ENCODE peak calls at places on chromosomes 3 and 15, in ten cellular contexts. R is immature natural killer cell, N is progenitor cell of endocrine pancreas, D is neural progenitor cell, L is OCI-LY7, P is SJSA1, T is T-helper 1 cell, X is HTR-8/SVneo, Y is psoas muscle, H is mucosa of descending colon. B is an unnamed sample.

GRCh38 chr3:186915808-186916796 is 14.2 kb upstream of the ST6GAL1 start:
- DNase-seq in R (peak), N (no peak), D (no peak), L (no peak), P (no peak), T (no peak), X (no peak), Y (peak), H (no peak), B (no peak)

GRCh38 chr3:145849115-145849514 is 311.9 kb downstream of the PLOD2 start:
- DNase-seq in R (no peak), N (no peak), D (no peak), L (no peak), P (no peak), T (no peak), X (no peak), Y (no peak), H (no peak), B (no peak)

GRCh38 chr3:139355502-139355901 is 11.7 kb downstream of the MRPS22 start:
- DNase-seq in R (no peak), N (no peak), D (no peak), L (no peak), P (no peak), T (no peak), X (no peak), Y (no peak), H (no peak), B (no peak)

GRCh38 chr15:67065531-67066005 is at the start of gene SMAD3:
- DNase-seq in R (peak), N (peak), D (peak), L (peak), P (peak), T (peak), X (no peak), Y (peak), H (peak), B (peak)

GRCh38 chr3:98326494-98326893 is 27.2 kb upstream of the OR5K4 start:
- DNase-seq in R (no peak), N (no peak), D (no peak), L (no peak), P (no peak), T (no peak), X (no peak), Y (no peak), H (no peak), B (no peak)

GRCh38 chr3:37443363-37444035 is 269.1 kb upstream of the LRRFIP2 start:
- DNase-seq in R (no peak), N (no peak), D (no peak), L (no peak), P (no peak), T (no peak), X (no peak), Y (no peak), H (no peak), B (no peak)

GRCh38 chr15:44738340-44738984 is 2.1 kb downstream of the TRIM69 start:
- DNase-seq in R (peak), N (no peak), D (peak), L (peak), P (no peak), T (no peak), X (peak), Y (no peak), H (no peak), B (peak)

GRCh38 chr15:34331809-34332208 is 5.8 kb downstream of the SLC12A6 start:
- DNase-seq in R (peak), N (no peak), D (no peak), L (no peak), P (no peak), T (no peak), X (no peak), Y (no peak), H (no peak), B (peak)

GRCh38 chr15:101156509-101157159 is 95.2 kb downstream of the CHSY1 start:
- DNase-seq in R (no peak), N (no peak), D (no peak), L (peak), P (peak), T (no peak), X (no peak), Y (no peak), H (no peak), B (no peak)

GRCh38 chr3:66539466-66539989 is 38.7 kb upstream of the LRIG1 start:
- DNase-seq in R (no peak), N (no peak), D (no peak), L (no peak), P (no peak), T (no peak), X (no peak), Y (no peak), H (no peak), B (no peak)

GRCh38 chr3:7913283-7913682 is 588.3 kb upstream of the LMCD1 start:
- DNase-seq in R (no peak), N (no peak), D (no peak), L (no peak), P (no peak), T (no peak), X (no peak), Y (no peak), H (no peak), B (no peak)

GRCh38 chr15:63615935-63616334 is 18.7 kb downstream of the FBXL22 start:
- DNase-seq in R (no peak), N (no peak), D (no peak), L (no peak), P (no peak), T (no peak), X (no peak), Y (no peak), H (no peak), B (no peak)

GRCh38 chr15:42392309-42393024 is 33.2 kb downstream of the CAPN3 start:
- DNase-seq in R (no peak), N (no peak), D (no peak), L (no peak), P (no peak), T (no peak), X (no peak), Y (no peak), H (peak), B (no peak)

GRCh38 chr15:85865070-85865684 is 70.5 kb upstream of the KLHL25 start:
- DNase-seq in R (peak), N (peak), D (peak), L (peak), P (peak), T (no peak), X (peak), Y (peak), H (no peak), B (no peak)

GRCh38 chr3:16871915-16872842 is 12.6 kb upstream of the PLCL2 start:
- DNase-seq in R (no peak), N (no peak), D (no peak), L (no peak), P (no peak), T (no peak), X (no peak), Y (no peak), H (no peak), B (no peak)

GRCh38 chr15:54374184-54374947 is 396.1 kb downstream of the UNC13C start:
- DNase-seq in R (no peak), N (no peak), D (peak), L (no peak), P (no peak), T (no peak), X (no peak), Y (no peak), H (no peak), B (no peak)

GRCh38 chr3:160667452-160667851 is 9.5 kb upstream of the ARL14 start:
- DNase-seq in R (no peak), N (no peak), D (no peak), L (no peak), P (no peak), T (no peak), X (no peak), Y (no peak), H (no peak), B (no peak)

GRCh38 chr15:40344631-40345120 is 3.9 kb upstream of the CCDC9B start:
- DNase-seq in R (peak), N (no peak), D (peak), L (peak), P (peak), T (peak), X (peak), Y (peak), H (peak), B (peak)

GRCh38 chr3:29335438-29335837 is 54.6 kb downstream of the RBMS3 start:
- DNase-seq in R (no peak), N (no peak), D (peak), L (no peak), P (peak), T (no peak), X (peak), Y (peak), H (peak), B (no peak)

GRCh38 chr3:71339049-71339448 is 244.5 kb downstream of the FOXP1 start:
- DNase-seq in R (no peak), N (no peak), D (no peak), L (no peak), P (no peak), T (no peak), X (no peak), Y (no peak), H (no peak), B (no peak)

GRCh38 chr3:98734737-98735136 is 28.4 kb upstream of the ST3GAL6 start:
- DNase-seq in R (no peak), N (no peak), D (no peak), L (no peak), P (no peak), T (no peak), X (no peak), Y (no peak), H (no peak), B (no peak)

GRCh38 chr3:126531051-126531330 is 7.0 kb downstream of the CHST13 start:
- DNase-seq in R (no peak), N (no peak), D (no peak), L (no peak), P (no peak), T (no peak), X (no peak), Y (no peak), H (peak), B (no peak)

GRCh38 chr3:116337229-116337628 is 108.1 kb downstream of the LSAMP start:
- DNase-seq in R (no peak), N (no peak), D (no peak), L (no peak), P (no peak), T (no peak), X (no peak), Y (no peak), H (no peak), B (no peak)

GRCh38 chr3:100570811-100571210 is 38.6 kb upstream of the ADGRG7 start:
- DNase-seq in R (no peak), N (no peak), D (no peak), L (no peak), P (no peak), T (no peak), X (no peak), Y (no peak), H (no peak), B (no peak)

GRCh38 chr3:23389089-23389488 is 186.0 kb downstream of the UBE2E2 start:
- DNase-seq in R (no peak), N (no peak), D (no peak), L (peak), P (no peak), T (no peak), X (no peak), Y (no peak), H (peak), B (no peak)

GRCh38 chr3:18635215-18635614 is 210.1 kb upstream of the SATB1 start:
- DNase-seq in R (no peak), N (no peak), D (no peak), L (no peak), P (no peak), T (no peak), X (no peak), Y (no peak), H (no peak), B (no peak)

GRCh38 chr3:85007195-85008094 is 48.7 kb downstream of the CADM2 start:
- DNase-seq in R (no peak), N (no peak), D (no peak), L (no peak), P (no peak), T (no peak), X (no peak), Y (no peak), H (no peak), B (no peak)

B was measured in CD4-positive, alpha-beta memory T cell.